ENCODE peak calls at places on chromosomes 6 and 20, in four cellular contexts. O is GM20000, C is K562, H is endothelial cell. N is an unnamed sample.

GRCh38 chr20:50129662-50130345 is 16.9 kb upstream of the UBE2V1 start:
- DNase-seq in O (no peak), C (peak; percentile 94), H (no peak), N (no peak)

GRCh38 chr6:38749473-38749872 is 34.4 kb downstream of the DNAH8 start:
- DNase-seq in O (no peak), C (no peak), H (no peak), N (no peak)

GRCh38 chr6:133740218-133740617 is 148.7 kb upstream of the TCF21 start:
- DNase-seq in O (no peak), C (no peak), H (no peak), N (no peak)

GRCh38 chr6:127690092-127690491 is 113.1 kb downstream of the C6orf58 start:
- DNase-seq in O (no peak), C (no peak), H (no peak), N (no peak)

GRCh38 chr20:35048739-35049138 is 43.9 kb downstream of the TRPC4AP start:
- DNase-seq in O (no peak), C (no peak), H (no peak), N (no peak)

GRCh38 chr6:40755046-40755681 is 168.0 kb upstream of the LRFN2 start:
- DNase-seq in O (no peak), C (no peak), H (no peak), N (no peak)

GRCh38 chr20:2330090-2330695 is 34.4 kb downstream of the TGM3 start:
- DNase-seq in O (no peak), C (no peak), H (no peak), N (no peak)

GRCh38 chr20:8633366-8633765 is 435.5 kb upstream of the PLCB4 start:
- DNase-seq in O (no peak), C (no peak), H (no peak), N (no peak)

GRCh38 chr6:3293271-3294155 is 34.8 kb downstream of the PSMG4 start:
- DNase-seq in O (no peak), C (peak; percentile 16), H (no peak), N (no peak)

GRCh38 chr6:35385457-35386202 is 43.3 kb downstream of the PPARD start:
- DNase-seq in O (no peak), C (peak; percentile 38), H (no peak), N (no peak)

GRCh38 chr6:134177753-134178229 is 125.4 kb upstream of the SLC2A12 start:
- DNase-seq in O (no peak), C (no peak), H (no peak), N (no peak)

GRCh38 chr6:111173341-111173740 is 86.0 kb downstream of the SLC16A10 start:
- DNase-seq in O (no peak), C (no peak), H (no peak), N (no peak)

GRCh38 chr6:15327271-15327670 is 81.4 kb downstream of the JARID2 start:
- DNase-seq in O (peak; percentile 28), C (peak; percentile 57), H (no peak), N (no peak)

GRCh38 chr6:89221971-89222887 is 5.1 kb upstream of the GABRR1 start:
- DNase-seq in O (no peak), C (no peak), H (no peak), N (no peak)

GRCh38 chr6:120965814-120966213 is 368.5 kb downstream of the TBC1D32 start:
- DNase-seq in O (no peak), C (no peak), H (no peak), N (no peak)

GRCh38 chr20:1721687-1722512 is 64.3 kb upstream of the SIRPG start:
- DNase-seq in O (peak; percentile 54), C (no peak), H (no peak), N (no peak)

GRCh38 chr6:6600865-6601264 is 12.3 kb downstream of the LY86 start:
- DNase-seq in O (no peak), C (no peak), H (no peak), N (no peak)

GRCh38 chr6:74259931-74260330 is 563.9 kb downstream of the CD109 start:
- DNase-seq in O (no peak), C (no peak), H (no peak), N (no peak)

GRCh38 chr6:165585060-165585459 is 78.0 kb downstream of the PDE10A start:
- DNase-seq in O (no peak), C (no peak), H (no peak), N (no peak)

GRCh38 chr20:1577906-1578305 is 20.4 kb upstream of the SIRPD start:
- DNase-seq in O (no peak), C (no peak), H (no peak), N (no peak)

GRCh38 chr20:20926222-20926905 is 179.8 kb downstream of the LINC00237 start:
- DNase-seq in O (no peak), C (no peak), H (no peak), N (no peak)

GRCh38 chr20:57654363-57654997 is 34.3 kb upstream of the ZBP1 start:
- DNase-seq in O (peak; percentile 94), C (peak; percentile 87), H (peak; percentile 62), N (peak; percentile 50)

GRCh38 chr6:3226422-3227362 is 761 bp downstream of the TUBB2B start:
- DNase-seq in O (peak; percentile 66), C (peak; percentile 58), H (peak; percentile 51), N (peak; percentile 30)

GRCh38 chr6:1479095-1479494 is 89.7 kb downstream of the FOXF2 start:
- DNase-seq in O (no peak), C (no peak), H (no peak), N (no peak)

GRCh38 chr6:33838979-33839378 is 35.2 kb upstream of the MLN start:
- DNase-seq in O (no peak), C (no peak), H (no peak), N (no peak)

GRCh38 chr6:3782876-3783832 is 31.6 kb upstream of the PXDC1 start:
- DNase-seq in O (no peak), C (no peak), H (no peak), N (no peak)

GRCh38 chr20:14780508-14780907 is 443.1 kb upstream of the FLRT3 start:
- DNase-seq in O (no peak), C (no peak), H (no peak), N (no peak)

GRCh38 chr6:127924440-127924839 is 23.6 kb upstream of the THEMIS start:
- DNase-seq in O (no peak), C (no peak), H (no peak), N (no peak)

GRCh38 chr20:59518881-59519706 is 85.2 kb upstream of the PHACTR3 start:
- DNase-seq in O (peak; percentile 80), C (peak; percentile 57), H (peak; percentile 49), N (no peak)

GRCh38 chr6:12516070-12516469 is 200.5 kb upstream of the PHACTR1 start:
- DNase-seq in O (peak; percentile 48), C (no peak), H (no peak), N (no peak)